ENCODE peak calls at places on chromosomes 12 and 14, in four cellular contexts. S is neural progenitor cell, F is K562, T is progenitor cell of endocrine pancreas. A is an unnamed sample.

GRCh38 chr14:89013098-89013504 is 188.7 kb downstream of the TTC8 start:
- DNase-seq in T (no peak), F (peak), S (peak), A (no peak)

GRCh38 chr14:100580316-100581227 is 6.6 kb downstream of the BEGAIN start:
- DNase-seq in T (no peak), F (no peak), S (no peak), A (no peak)

GRCh38 chr12:81588609-81589008 is 170.5 kb downstream of the PPFIA2 start:
- DNase-seq in T (no peak), F (no peak), S (no peak), A (no peak)

GRCh38 chr12:80472912-80473500 is 29.0 kb downstream of the PTPRQ start:
- DNase-seq in F (no peak), T (no peak), S (peak), A (no peak)

GRCh38 chr12:131116437-131117117 is 162.9 kb downstream of the ADGRD1 start:
- DNase-seq in S (peak), F (peak), T (no peak), A (peak)

GRCh38 chr12:65432606-65433005 is 154.1 kb downstream of the MSRB3 start:
- DNase-seq in F (no peak), T (no peak), S (no peak), A (no peak)

GRCh38 chr14:88967299-88967698 is 142.8 kb downstream of the TTC8 start:
- DNase-seq in S (no peak), T (no peak), F (no peak), A (no peak)

GRCh38 chr14:22099942-22100763 is 426.5 kb upstream of the OR4E1 start:
- DNase-seq in T (peak), F (no peak), S (peak), A (peak)

GRCh38 chr12:38783304-38783703 is 122.1 kb downstream of the CPNE8 start:
- DNase-seq in T (no peak), S (no peak), F (no peak), A (no peak)
- TF ChIP-seq CTCF in T (no peak), S (no peak), F (no peak), A (no peak)

GRCh38 chr14:105993814-105994213 is 467.4 kb downstream of the TMEM121 start:
- DNase-seq in F (no peak), S (no peak), T (no peak), A (no peak)

GRCh38 chr14:105999361-106000028 is 473.1 kb downstream of the TMEM121 start:
- DNase-seq in F (peak), T (no peak), S (peak), A (no peak)
- TF ChIP-seq CTCF in F (peak), T (peak), S (peak), A (peak)

GRCh38 chr12:122998316-122998715 is 17.8 kb downstream of the ARL6IP4 start:
- DNase-seq in T (no peak), F (no peak), S (no peak), A (no peak)

GRCh38 chr12:122997343-122998250 is 17.1 kb downstream of the ARL6IP4 start:
- DNase-seq in F (no peak), S (no peak), T (no peak), A (no peak)

GRCh38 chr12:122995503-122996187 is 15.2 kb downstream of the ARL6IP4 start:
- DNase-seq in F (no peak), S (no peak), T (no peak), A (no peak)

GRCh38 chr12:122996188-122996601 is 15.7 kb downstream of the ARL6IP4 start:
- DNase-seq in S (no peak), T (no peak), F (no peak), A (no peak)

GRCh38 chr12:122996621-122997342 is 16.3 kb downstream of the ARL6IP4 start:
- DNase-seq in T (no peak), F (no peak), S (no peak), A (no peak)
- TF ChIP-seq CTCF in T (no peak), F (no peak), S (no peak), A (no peak)

GRCh38 chr12:28865776-28866175 is 283.3 kb upstream of the FAR2 start:
- DNase-seq in T (no peak), F (no peak), S (no peak), A (no peak)

GRCh38 chr12:28868414-28868813 is 280.7 kb upstream of the FAR2 start:
- DNase-seq in S (no peak), F (no peak), T (no peak), A (no peak)

GRCh38 chr12:28866715-28867503 is 282.2 kb upstream of the FAR2 start:
- DNase-seq in F (no peak), T (no peak), S (peak), A (no peak)

GRCh38 chr12:28869197-28869596 is 279.9 kb upstream of the FAR2 start:
- DNase-seq in S (no peak), F (no peak), T (no peak), A (no peak)

GRCh38 chr12:28866296-28866695 is 282.8 kb upstream of the FAR2 start:
- DNase-seq in F (no peak), T (no peak), S (no peak), A (no peak)
- TF ChIP-seq CTCF in F (no peak), T (no peak), S (no peak), A (no peak)

DNA sequence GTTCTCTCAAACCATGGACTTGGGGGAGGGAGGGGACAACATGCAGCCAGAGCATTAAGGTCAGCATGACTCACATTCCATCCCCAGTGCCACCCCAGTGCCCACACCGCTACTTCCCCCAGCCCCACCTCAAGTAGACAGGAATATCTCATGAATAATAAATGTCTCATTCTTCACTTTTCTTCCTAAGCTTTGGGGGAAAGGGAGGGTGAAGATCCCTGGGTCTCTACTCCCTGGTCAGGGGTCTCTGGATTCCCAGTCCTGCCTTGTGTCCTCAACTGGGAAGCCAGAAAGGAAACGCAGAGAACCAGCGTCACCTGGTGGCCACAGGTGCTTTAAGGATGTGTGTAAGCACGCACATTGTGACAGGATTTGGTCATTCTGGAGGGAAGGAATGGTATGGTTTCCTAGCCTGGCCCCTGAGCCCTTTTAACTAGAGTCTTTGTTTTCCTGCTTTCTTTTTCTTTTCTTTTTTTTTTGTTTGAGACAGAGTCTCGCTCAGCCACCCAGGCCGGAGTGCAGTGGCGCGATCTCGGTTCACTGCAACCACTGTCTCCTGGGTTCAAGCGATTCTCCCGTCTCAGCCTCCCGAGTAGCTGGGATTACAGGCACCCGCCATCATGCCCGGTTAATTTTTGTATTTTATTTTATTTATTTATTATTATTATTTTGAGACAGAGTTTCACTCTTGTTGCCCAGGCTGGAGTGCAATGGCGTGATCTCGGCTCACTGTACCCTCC is 3.4 kb downstream of the GPR84 start:
- DNase-seq in S (peak), F (peak), T (peak), A (peak)
- TF ChIP-seq CTCF in S (peak), F (peak), T (peak), A (peak)

GRCh38 chr12:112322882-112323547 is 59.2 kb downstream of the HECTD4 start:
- DNase-seq in T (no peak), F (no peak), S (no peak), A (no peak)
- TF ChIP-seq CTCF in T (no peak), F (no peak), S (no peak), A (no peak)

GRCh38 chr12:115456946-115457689 is 773.1 kb upstream of the TBX3 start:
- DNase-seq in F (no peak), S (peak), T (no peak), A (no peak)
- TF ChIP-seq CTCF in F (no peak), S (peak), T (peak), A (no peak)

GRCh38 chr12:124332068-124332672 is 37.3 kb downstream of the RFLNA start:
- DNase-seq in F (peak), S (no peak), T (no peak), A (peak)
- TF ChIP-seq CTCF in F (peak), S (peak), T (peak), A (peak)